ENCODE peak calls at places on chromosomes 7 and 10, in seven cellular contexts. One of them, this sample, is unnamed.

GRCh38 chr10:18980084-18980629 is 68.4 kb upstream of the MALRD1 start:
- DNase-seq in pancreas: no peak
- DNase-seq in colonic mucosa: no peak
- DNase-seq in substantia nigra: no peak
- DNase-seq in left ventricle myocardium inferior: no peak
- DNase-seq in cardiac muscle cell: no peak
- DNase-seq in ovary: no peak
- DNase-seq in this sample: no peak

GRCh38 chr7:41425926-41426325 is 277.0 kb downstream of the INHBA start:
- DNase-seq in colonic mucosa: no peak
- DNase-seq in pancreas: no peak
- DNase-seq in cardiac muscle cell: no peak
- DNase-seq in left ventricle myocardium inferior: no peak
- DNase-seq in ovary: no peak
- DNase-seq in substantia nigra: no peak
- DNase-seq in this sample: no peak

GRCh38 chr10:30818854-30819253 is 189.3 kb upstream of the LYZL2 start:
- DNase-seq in substantia nigra: no peak
- DNase-seq in pancreas: no peak
- DNase-seq in colonic mucosa: no peak
- DNase-seq in left ventricle myocardium inferior: peak
- DNase-seq in ovary: no peak
- DNase-seq in cardiac muscle cell: no peak
- DNase-seq in this sample: no peak

GRCh38 chr10:131576341-131577177 is 265.0 kb upstream of the TCERG1L start:
- DNase-seq in substantia nigra: no peak
- DNase-seq in pancreas: no peak
- DNase-seq in cardiac muscle cell: no peak
- DNase-seq in colonic mucosa: peak
- DNase-seq in ovary: no peak
- DNase-seq in left ventricle myocardium inferior: no peak
- DNase-seq in this sample: peak

GRCh38 chr10:68870061-68870460 is 31.1 kb upstream of the DDX50 start:
- DNase-seq in colonic mucosa: no peak
- DNase-seq in cardiac muscle cell: no peak
- DNase-seq in substantia nigra: no peak
- DNase-seq in ovary: no peak
- DNase-seq in left ventricle myocardium inferior: no peak
- DNase-seq in pancreas: no peak
- DNase-seq in this sample: no peak

GRCh38 chr7:142854505-142855400 is at the start of gene EPHB6:
- DNase-seq in ovary: peak
- DNase-seq in left ventricle myocardium inferior: peak
- DNase-seq in cardiac muscle cell: peak
- DNase-seq in colonic mucosa: peak
- DNase-seq in pancreas: peak
- DNase-seq in substantia nigra: peak
- DNase-seq in this sample: peak

GRCh38 chr10:78401882-78402367 is 368.3 kb downstream of the RPS24 start:
- DNase-seq in left ventricle myocardium inferior: peak
- DNase-seq in substantia nigra: peak
- DNase-seq in pancreas: no peak
- DNase-seq in cardiac muscle cell: peak
- DNase-seq in colonic mucosa: no peak
- DNase-seq in ovary: peak
- DNase-seq in this sample: no peak

GRCh38 chr7:42272793-42273665 is 36.0 kb upstream of the GLI3 start:
- DNase-seq in left ventricle myocardium inferior: no peak
- DNase-seq in cardiac muscle cell: peak
- DNase-seq in pancreas: no peak
- DNase-seq in colonic mucosa: no peak
- DNase-seq in substantia nigra: no peak
- DNase-seq in ovary: no peak
- DNase-seq in this sample: no peak

GRCh38 chr7:17144313-17144712 is 154.1 kb upstream of the AHR start:
- DNase-seq in pancreas: no peak
- DNase-seq in colonic mucosa: no peak
- DNase-seq in ovary: no peak
- DNase-seq in left ventricle myocardium inferior: no peak
- DNase-seq in cardiac muscle cell: no peak
- DNase-seq in substantia nigra: no peak
- DNase-seq in this sample: no peak

GRCh38 chr10:77179015-77179695 is 458.5 kb downstream of the KCNMA1 start:
- DNase-seq in cardiac muscle cell: no peak
- DNase-seq in left ventricle myocardium inferior: no peak
- DNase-seq in ovary: peak
- DNase-seq in substantia nigra: no peak
- DNase-seq in colonic mucosa: no peak
- DNase-seq in pancreas: peak
- DNase-seq in this sample: peak

GRCh38 chr7:128827248-128827958 is 2.8 kb upstream of the FLNC start:
- DNase-seq in cardiac muscle cell: peak
- DNase-seq in colonic mucosa: no peak
- DNase-seq in substantia nigra: no peak
- DNase-seq in ovary: peak
- DNase-seq in left ventricle myocardium inferior: peak
- DNase-seq in pancreas: no peak
- DNase-seq in this sample: no peak

GRCh38 chr7:149036676-149037075 is 8.4 kb upstream of the PDIA4 start:
- DNase-seq in colonic mucosa: no peak
- DNase-seq in left ventricle myocardium inferior: no peak
- DNase-seq in ovary: no peak
- DNase-seq in cardiac muscle cell: no peak
- DNase-seq in substantia nigra: no peak
- DNase-seq in pancreas: no peak
- DNase-seq in this sample: no peak

GRCh38 chr10:66192162-66192834 is 733.5 kb upstream of the LRRTM3 start:
- DNase-seq in left ventricle myocardium inferior: no peak
- DNase-seq in pancreas: peak
- DNase-seq in substantia nigra: no peak
- DNase-seq in ovary: no peak
- DNase-seq in cardiac muscle cell: no peak
- DNase-seq in colonic mucosa: no peak
- DNase-seq in this sample: no peak

GRCh38 chr10:16788125-16788524 is 29.1 kb downstream of the RSU1 start:
- DNase-seq in left ventricle myocardium inferior: no peak
- DNase-seq in cardiac muscle cell: no peak
- DNase-seq in ovary: no peak
- DNase-seq in pancreas: no peak
- DNase-seq in substantia nigra: no peak
- DNase-seq in colonic mucosa: no peak
- DNase-seq in this sample: no peak

GRCh38 chr10:131430716-131431402 is 119.3 kb upstream of the TCERG1L start:
- DNase-seq in pancreas: no peak
- DNase-seq in colonic mucosa: no peak
- DNase-seq in ovary: no peak
- DNase-seq in cardiac muscle cell: no peak
- DNase-seq in substantia nigra: no peak
- DNase-seq in left ventricle myocardium inferior: no peak
- DNase-seq in this sample: no peak

GRCh38 chr10:784377-784758 is 94.9 kb upstream of the DIP2C start:
- DNase-seq in pancreas: no peak
- DNase-seq in ovary: no peak
- DNase-seq in cardiac muscle cell: peak
- DNase-seq in colonic mucosa: peak
- DNase-seq in left ventricle myocardium inferior: no peak
- DNase-seq in substantia nigra: no peak
- DNase-seq in this sample: no peak

GRCh38 chr10:91779011-91779605 is 19.1 kb upstream of the TNKS2 start:
- DNase-seq in pancreas: no peak
- DNase-seq in colonic mucosa: no peak
- DNase-seq in cardiac muscle cell: no peak
- DNase-seq in left ventricle myocardium inferior: no peak
- DNase-seq in ovary: no peak
- DNase-seq in substantia nigra: no peak
- DNase-seq in this sample: no peak

GRCh38 chr10:87844837-87845623 is 18.3 kb downstream of the KLLN start:
- DNase-seq in ovary: no peak
- DNase-seq in left ventricle myocardium inferior: no peak
- DNase-seq in colonic mucosa: no peak
- DNase-seq in cardiac muscle cell: no peak
- DNase-seq in substantia nigra: no peak
- DNase-seq in pancreas: no peak
- DNase-seq in this sample: no peak

GRCh38 chr10:87845624-87846377 is 17.5 kb downstream of the KLLN start:
- DNase-seq in ovary: no peak
- DNase-seq in colonic mucosa: no peak
- DNase-seq in substantia nigra: no peak
- DNase-seq in cardiac muscle cell: no peak
- DNase-seq in left ventricle myocardium inferior: no peak
- DNase-seq in pancreas: no peak
- DNase-seq in this sample: no peak

GRCh38 chr10:87842776-87843497 is 20.4 kb downstream of the KLLN start:
- DNase-seq in left ventricle myocardium inferior: no peak
- DNase-seq in pancreas: no peak
- DNase-seq in substantia nigra: no peak
- DNase-seq in colonic mucosa: no peak
- DNase-seq in ovary: no peak
- DNase-seq in cardiac muscle cell: no peak
- DNase-seq in this sample: no peak

GRCh38 chr10:87842220-87842641 is 21.1 kb downstream of the KLLN start:
- DNase-seq in substantia nigra: no peak
- DNase-seq in pancreas: no peak
- DNase-seq in ovary: no peak
- DNase-seq in cardiac muscle cell: no peak
- DNase-seq in left ventricle myocardium inferior: no peak
- DNase-seq in colonic mucosa: peak
- DNase-seq in this sample: peak

DNA sequence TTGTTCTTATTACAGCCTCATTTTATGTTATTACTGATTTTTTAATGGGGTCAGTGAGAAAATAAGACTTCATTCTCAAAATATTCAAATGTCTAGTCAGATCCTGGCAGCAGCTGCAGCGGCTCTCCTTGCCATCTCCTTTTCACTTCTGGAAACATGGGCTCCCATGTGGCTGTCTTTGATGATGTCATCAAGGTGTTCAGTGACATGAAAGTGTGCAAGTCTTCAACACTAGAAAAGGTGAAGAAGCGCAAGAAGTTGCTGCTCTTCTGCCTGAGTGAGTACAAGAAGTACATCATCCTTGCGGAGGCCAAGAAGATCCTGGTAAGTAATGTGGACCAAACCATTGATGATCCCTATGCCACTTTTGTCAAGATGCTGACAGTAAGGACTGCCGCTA is 19.6 kb downstream of the KLLN start:
- DNase-seq in colonic mucosa: no peak
- DNase-seq in ovary: no peak
- DNase-seq in cardiac muscle cell: no peak
- DNase-seq in substantia nigra: no peak
- DNase-seq in left ventricle myocardium inferior: no peak
- DNase-seq in pancreas: no peak
- DNase-seq in this sample: no peak
- H3K27ac ChIP-seq in colonic mucosa: no peak
- H3K27ac ChIP-seq in ovary: no peak
- H3K27ac ChIP-seq in cardiac muscle cell: no peak
- H3K27ac ChIP-seq in substantia nigra: no peak
- H3K27ac ChIP-seq in left ventricle myocardium inferior: no peak
- H3K27ac ChIP-seq in pancreas: no peak
- H3K27ac ChIP-seq in this sample: no peak

GRCh38 chr7:43868681-43869017 is 668 bp downstream of the MRPS24 start:
- DNase-seq in colonic mucosa: no peak
- DNase-seq in pancreas: no peak
- DNase-seq in substantia nigra: no peak
- DNase-seq in ovary: no peak
- DNase-seq in cardiac muscle cell: no peak
- DNase-seq in left ventricle myocardium inferior: no peak
- DNase-seq in this sample: no peak

GRCh38 chr7:43869018-43869897 is at the start of gene MRPS24:
- DNase-seq in left ventricle myocardium inferior: peak
- DNase-seq in ovary: peak
- DNase-seq in substantia nigra: peak
- DNase-seq in cardiac muscle cell: peak
- DNase-seq in colonic mucosa: peak
- DNase-seq in pancreas: peak
- DNase-seq in this sample: peak

GRCh38 chr7:43871064-43871463 is 1.7 kb upstream of the MRPS24 start:
- DNase-seq in colonic mucosa: no peak
- DNase-seq in pancreas: no peak
- DNase-seq in substantia nigra: no peak
- DNase-seq in cardiac muscle cell: no peak
- DNase-seq in ovary: no peak
- DNase-seq in left ventricle myocardium inferior: no peak
- DNase-seq in this sample: no peak

GRCh38 chr7:43869898-43870240 is 552 bp upstream of the MRPS24 start:
- DNase-seq in left ventricle myocardium inferior: no peak
- DNase-seq in colonic mucosa: peak
- DNase-seq in ovary: peak
- DNase-seq in cardiac muscle cell: no peak
- DNase-seq in substantia nigra: no peak
- DNase-seq in pancreas: no peak
- DNase-seq in this sample: no peak

DNA sequence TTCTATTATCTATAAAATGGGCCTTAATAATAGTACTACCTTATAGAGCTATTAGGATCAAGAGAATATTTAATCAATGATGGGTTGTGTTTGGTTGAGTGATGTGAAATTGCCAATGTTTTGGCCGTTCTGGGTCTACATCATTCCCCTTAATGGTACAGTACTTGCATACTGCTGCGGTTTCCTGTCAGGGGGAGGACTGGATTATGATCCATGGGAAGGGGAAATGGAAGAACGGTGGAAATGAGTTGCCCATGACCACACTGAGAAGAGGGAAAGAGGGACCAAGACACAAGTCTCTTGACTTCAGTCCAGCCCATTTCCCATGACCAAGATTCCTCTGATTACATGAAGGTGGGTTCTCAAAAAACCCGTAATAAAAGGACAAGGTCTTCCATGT is 999 bp upstream of the MRPS24 start:
- DNase-seq in cardiac muscle cell: no peak
- DNase-seq in ovary: no peak
- DNase-seq in pancreas: no peak
- DNase-seq in left ventricle myocardium inferior: no peak
- DNase-seq in substantia nigra: no peak
- DNase-seq in colonic mucosa: no peak
- DNase-seq in this sample: no peak
- H3K27ac ChIP-seq in cardiac muscle cell: no peak
- H3K27ac ChIP-seq in ovary: peak
- H3K27ac ChIP-seq in pancreas: no peak
- H3K27ac ChIP-seq in left ventricle myocardium inferior: peak
- H3K27ac ChIP-seq in substantia nigra: no peak
- H3K27ac ChIP-seq in colonic mucosa: no peak
- H3K27ac ChIP-seq in this sample: no peak

GRCh38 chr7:151876112-151876898 is 610 bp downstream of the PRKAG2 start:
- DNase-seq in left ventricle myocardium inferior: peak
- DNase-seq in pancreas: peak
- DNase-seq in cardiac muscle cell: peak
- DNase-seq in ovary: peak
- DNase-seq in substantia nigra: peak
- DNase-seq in colonic mucosa: peak
- DNase-seq in this sample: peak
- H3K27ac ChIP-seq in left ventricle myocardium inferior: peak
- H3K27ac ChIP-seq in pancreas: peak
- H3K27ac ChIP-seq in cardiac muscle cell: no peak
- H3K27ac ChIP-seq in ovary: peak
- H3K27ac ChIP-seq in substantia nigra: peak
- H3K27ac ChIP-seq in colonic mucosa: peak
- H3K27ac ChIP-seq in this sample: peak

DNA sequence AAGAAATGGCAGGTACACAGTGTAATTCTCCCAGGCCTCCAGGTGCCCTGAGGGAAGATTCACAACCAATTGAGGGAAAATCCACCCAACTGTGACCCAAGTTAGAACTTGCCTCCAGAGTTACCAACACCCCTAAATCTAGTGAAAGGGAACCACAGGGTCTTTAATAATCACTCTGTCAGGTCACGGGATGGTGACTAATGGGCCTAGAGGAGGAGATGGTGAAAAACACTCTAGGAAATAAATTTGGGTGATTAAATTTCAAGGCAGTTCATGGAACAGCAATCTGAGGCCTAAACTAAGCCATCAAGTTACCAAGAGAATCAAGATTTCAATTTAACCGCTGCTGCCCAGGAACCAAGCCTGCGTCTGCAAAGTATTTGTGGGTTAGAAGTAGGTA is 26.7 kb upstream of the SLF2 start:
- DNase-seq in colonic mucosa: no peak
- DNase-seq in ovary: no peak
- DNase-seq in pancreas: no peak
- DNase-seq in cardiac muscle cell: no peak
- DNase-seq in substantia nigra: no peak
- DNase-seq in left ventricle myocardium inferior: no peak
- DNase-seq in this sample: no peak
- H3K27ac ChIP-seq in colonic mucosa: no peak
- H3K27ac ChIP-seq in ovary: peak
- H3K27ac ChIP-seq in pancreas: no peak
- H3K27ac ChIP-seq in cardiac muscle cell: no peak
- H3K27ac ChIP-seq in substantia nigra: no peak
- H3K27ac ChIP-seq in left ventricle myocardium inferior: peak
- H3K27ac ChIP-seq in this sample: no peak

This sample was measured in lung.